ENCODE peak calls at places on chromosomes 7 and 10, in four cellular contexts. H is body of pancreas; U is aorta; C is CD4-positive, alpha-beta memory T cell. K is an unnamed sample.

GRCh38 chr10:44902838-44903545 is 8.1 kb upstream of the TMEM72 start:
- DNase-seq in H (no peak), U (no peak), C (no peak), K (no peak)

GRCh38 chr7:20329389-20330175 is 1.1 kb upstream of the ITGB8 start:
- DNase-seq in H (peak), U (peak), C (no peak), K (no peak)

GRCh38 chr7:7438851-7439250 is 96.8 kb downstream of the COL28A1 start:
- DNase-seq in H (no peak), U (no peak), C (no peak), K (no peak)

GRCh38 chr7:116393654-116394053 is 105.9 kb upstream of the CAV2 start:
- DNase-seq in H (no peak), U (no peak), C (no peak), K (no peak)

GRCh38 chr10:1382711-1383110 is 326.5 kb downstream of the WDR37 start:
- DNase-seq in H (no peak), U (no peak), C (no peak), K (no peak)

GRCh38 chr10:58667658-58668310 is 155.1 kb downstream of the BICC1 start:
- DNase-seq in H (no peak), U (no peak), C (no peak), K (no peak)

GRCh38 chr7:1460757-1461639 is 1.7 kb upstream of the MICALL2 start:
- DNase-seq in H (peak), U (peak), C (no peak), K (no peak)

GRCh38 chr10:132904169-132904813 is 38.1 kb downstream of the CFAP46 start:
- DNase-seq in H (peak), U (peak), C (no peak), K (peak)

GRCh38 chr7:132420527-132420926 is 155.7 kb downstream of the PLXNA4 start:
- DNase-seq in H (no peak), U (no peak), C (no peak), K (no peak)

GRCh38 chr10:71755179-71755879 is 18.0 kb downstream of the VSIR start:
- DNase-seq in H (no peak), U (no peak), C (peak), K (no peak)

GRCh38 chr10:6458814-6459213 is 121.3 kb downstream of the PRKCQ start:
- DNase-seq in H (no peak), U (no peak), C (peak), K (peak)

GRCh38 chr7:105387621-105388372 is 924 bp downstream of the SRPK2 start:
- DNase-seq in H (peak), U (peak), C (peak), K (no peak)

GRCh38 chr7:90261441-90261840 is 16.5 kb downstream of the CFAP69 start:
- DNase-seq in H (no peak), U (no peak), C (no peak), K (no peak)

GRCh38 chr10:29841724-29842649 is 207.2 kb upstream of the SVIL start:
- DNase-seq in H (peak), U (peak), C (no peak), K (no peak)

GRCh38 chr7:13797545-13797944 is 191.9 kb downstream of the ETV1 start:
- DNase-seq in H (no peak), U (no peak), C (no peak), K (no peak)

GRCh38 chr10:47421057-47421952 is 37.2 kb upstream of the ZNF488 start:
- DNase-seq in H (no peak), U (no peak), C (no peak), K (no peak)

GRCh38 chr10:70441161-70441876 is at the start of gene NODAL:
- DNase-seq in H (no peak), U (no peak), C (no peak), K (no peak)
- H3K4me3 ChIP-seq in H (no peak), U (no peak), C (peak), K (no peak)

GRCh38 chr7:73555411-73555982 is 2.0 kb downstream of the BCL7B start:
- DNase-seq in H (no peak), U (no peak), C (no peak), K (no peak)
- H3K4me3 ChIP-seq in H (no peak), U (no peak), C (no peak), K (peak)

GRCh38 chr7:130960208-130960988 is 226.4 kb upstream of the KLF14 start:
- DNase-seq in H (no peak), U (no peak), C (peak), K (peak)
- H3K4me3 ChIP-seq in H (no peak), U (no peak), C (peak), K (peak)

GRCh38 chr10:117553815-117554172 is 11.2 kb downstream of the EMX2 start:
- DNase-seq in H (no peak), U (no peak), C (no peak), K (no peak)

GRCh38 chr10:117552156-117552620 is 9.6 kb downstream of the EMX2 start:
- DNase-seq in H (no peak), U (no peak), C (no peak), K (no peak)

GRCh38 chr10:117553171-117553814 is 10.7 kb downstream of the EMX2 start:
- DNase-seq in H (no peak), U (peak), C (no peak), K (no peak)

GRCh38 chr10:117551322-117552155 is 9.0 kb downstream of the EMX2 start:
- DNase-seq in H (no peak), U (no peak), C (no peak), K (no peak)

GRCh38 chr10:117552759-117553158 is 10.2 kb downstream of the EMX2 start:
- DNase-seq in H (no peak), U (peak), C (no peak), K (no peak)
- H3K4me3 ChIP-seq in H (no peak), U (no peak), C (no peak), K (no peak)

DNA sequence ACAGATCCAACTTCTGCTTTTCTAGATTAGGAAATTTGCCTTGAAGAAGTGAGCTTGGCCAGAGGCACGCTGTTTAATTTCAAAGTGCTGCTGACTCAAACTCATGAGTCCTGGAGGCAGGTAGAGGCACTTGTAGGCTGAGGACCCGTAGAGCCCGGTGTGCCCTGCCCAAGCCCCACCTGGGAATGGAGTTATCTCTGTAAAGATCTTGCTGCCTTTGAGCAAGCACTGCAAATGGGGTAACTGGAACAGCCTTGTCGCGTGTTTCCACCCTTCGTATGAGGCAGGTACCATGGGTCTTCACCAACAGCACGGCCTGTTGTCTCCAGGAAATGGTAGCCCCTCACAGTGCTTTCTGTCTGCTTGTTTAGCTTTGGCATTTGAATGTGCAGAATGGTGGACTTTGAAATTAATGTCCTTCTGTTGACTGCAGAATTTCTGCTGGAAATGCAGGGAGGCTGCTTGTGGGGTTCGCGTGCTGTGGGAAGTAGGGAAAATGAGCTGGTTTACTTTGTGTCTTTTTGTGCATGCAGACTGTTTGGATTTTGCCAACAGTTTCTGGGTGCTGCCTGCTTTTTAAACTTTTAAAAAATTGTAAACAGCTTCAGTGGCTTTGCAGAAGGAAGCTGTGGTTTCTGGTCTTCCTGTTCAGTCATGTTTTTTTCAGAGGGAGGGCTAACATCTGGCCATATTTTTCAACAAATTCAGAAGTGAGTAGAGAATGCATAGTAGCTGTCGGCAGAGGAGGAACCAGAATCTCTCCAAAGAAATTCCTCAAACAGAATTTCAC is 27.2 kb downstream of the CCM2 start:
- DNase-seq in H (no peak), U (no peak), C (peak), K (peak)
- H3K4me3 ChIP-seq in H (no peak), U (no peak), C (peak), K (peak)

GRCh38 chr7:4145576-4145975 is 536.5 kb upstream of the FOXK1 start:
- DNase-seq in H (no peak), U (peak), C (no peak), K (no peak)

GRCh38 chr7:4144171-4144701 is 537.9 kb upstream of the FOXK1 start:
- DNase-seq in H (no peak), U (peak), C (no peak), K (no peak)

GRCh38 chr7:4143511-4144160 is 538.5 kb upstream of the FOXK1 start:
- DNase-seq in H (no peak), U (peak), C (no peak), K (no peak)

GRCh38 chr7:4143006-4143405 is 539.1 kb upstream of the FOXK1 start:
- DNase-seq in H (no peak), U (peak), C (no peak), K (no peak)

DNA sequence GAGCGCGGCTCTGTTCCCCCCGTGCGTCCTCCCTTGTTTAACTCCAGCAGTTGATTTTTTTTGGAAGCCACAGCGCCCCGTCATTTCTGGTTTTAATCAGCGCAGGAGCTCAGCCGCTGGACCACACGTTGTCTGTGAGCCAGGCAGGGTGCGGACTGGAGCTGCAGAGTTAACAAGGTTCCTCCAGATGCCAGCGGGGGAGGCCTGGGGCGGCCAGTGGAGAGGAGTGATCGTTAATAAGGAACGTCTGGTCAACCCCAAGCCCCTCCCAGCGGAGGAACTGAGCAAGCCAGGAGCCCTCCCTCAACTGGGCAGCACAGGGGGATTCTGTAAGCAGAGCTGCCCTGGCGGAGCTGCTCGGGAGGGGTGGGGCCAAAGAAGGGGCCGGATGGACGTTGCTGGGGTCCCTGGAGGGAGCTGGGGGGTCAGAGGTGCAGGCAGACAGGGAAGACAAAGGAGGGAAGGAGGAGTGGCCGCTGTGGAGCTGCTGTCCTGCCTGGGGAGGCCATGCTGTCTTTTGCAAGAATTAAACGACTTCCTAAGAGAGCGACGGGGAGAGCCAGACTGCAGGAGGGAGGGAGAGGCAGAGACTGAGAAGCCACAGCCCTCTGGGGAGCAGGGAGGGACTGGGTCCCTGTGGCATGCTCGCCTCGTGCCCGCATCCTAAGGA is 537.2 kb upstream of the FOXK1 start:
- DNase-seq in H (no peak), U (peak), C (no peak), K (no peak)
- H3K4me3 ChIP-seq in H (no peak), U (no peak), C (no peak), K (no peak)

K was measured in Jurkat, Clone E6-1.